ENCODE peak calls at places on chromosomes 11 and 22, in nine cellular contexts. P is GM23338, T is hepatocyte, X is GM23248, U is OCI-LY7, V is HCT116, W is SK-N-SH, Q is Karpas-422, R is MM.1S. K is an unnamed sample. For H3K9me2, the result is how much of the 10 kb centered on the place peaks cover.

GRCh38 chr11:113690619-113691569 is 15.2 kb downstream of the TMPRSS5 start:
- DNase-seq in W (peak), Q (peak), P (peak), V (peak), X (peak), U (peak), T (peak), R (no peak), K (peak)

GRCh38 chr11:959608-960007 is 33.9 kb downstream of the AP2A2 start:
- DNase-seq in X (no peak), R (no peak), W (no peak), V (no peak), P (no peak), Q (no peak), T (peak), U (no peak), K (no peak)

GRCh38 chr11:114059984-114060401 is 482 bp downstream of the ZBTB16 start:
- DNase-seq in W (no peak), T (no peak), X (peak), Q (no peak), U (no peak), R (no peak), P (peak), V (no peak), K (no peak)

GRCh38 chr11:87038235-87038960 is 664 bp downstream of the TMEM135 start:
- DNase-seq in Q (peak), V (no peak), T (no peak), X (peak), P (no peak), W (peak), R (no peak), U (peak), K (peak)

GRCh38 chr22:40620464-40621046 is 16.0 kb downstream of the MRTFA start:
- DNase-seq in U (no peak), T (no peak), V (peak), R (no peak), Q (no peak), W (no peak), P (no peak), X (peak), K (peak)

GRCh38 chr11:66107600-66108151 is 37.6 kb downstream of the PACS1 start:
- DNase-seq in T (no peak), P (no peak), X (no peak), U (no peak), W (no peak), Q (no peak), R (no peak), V (no peak), K (no peak)

GRCh38 chr11:76701701-76702100 is 31.2 kb upstream of the LRRC32 start:
- DNase-seq in R (no peak), V (no peak), Q (no peak), W (no peak), P (no peak), U (no peak), X (peak), T (no peak), K (peak)

GRCh38 chr11:8693010-8693551 is 10.5 kb downstream of the RPL27A start:
- DNase-seq in X (peak), P (no peak), Q (no peak), V (no peak), T (no peak), R (no peak), U (no peak), W (no peak), K (no peak)

GRCh38 chr11:32884023-32884422 is 8.6 kb upstream of the QSER1 start:
- DNase-seq in V (no peak), W (no peak), X (no peak), U (no peak), P (no peak), R (no peak), T (no peak), Q (no peak), K (no peak)

GRCh38 chr22:50085211-50085999 is at the start of gene MLC1:
- DNase-seq in T (no peak), P (no peak), W (no peak), X (no peak), Q (no peak), R (no peak), V (no peak), U (no peak), K (no peak)

GRCh38 chr11:126253265-126253664 is 15.4 kb downstream of the SRPRA start:
- DNase-seq in X (no peak), U (no peak), T (no peak), W (no peak), V (no peak), P (no peak), R (no peak), Q (no peak), K (no peak)

GRCh38 chr11:94835571-94835970 is 67.4 kb downstream of the AMOTL1 start:
- DNase-seq in U (no peak), P (no peak), X (peak), W (no peak), Q (no peak), T (no peak), R (no peak), V (no peak), K (peak)

GRCh38 chr11:69640995-69641581 is at the start of gene CCND1:
- DNase-seq in X (peak), T (peak), U (peak), R (peak), P (peak), V (peak), Q (peak), W (peak), K (peak)

GRCh38 chr11:87889126-87889525 is 286.1 kb downstream of the RAB38 start:
- DNase-seq in U (no peak), W (no peak), T (no peak), P (no peak), R (no peak), V (no peak), X (no peak), Q (no peak), K (no peak)

GRCh38 chr11:77039491-77040400 is 5.5 kb downstream of the B3GNT6 start:
- DNase-seq in T (peak), V (no peak), U (no peak), Q (no peak), R (no peak), X (peak), W (peak), P (peak), K (no peak)

GRCh38 chr11:2800655-2801531 is 84.7 kb downstream of the CDKN1C start:
- DNase-seq in R (no peak), X (no peak), T (no peak), P (no peak), V (no peak), W (no peak), Q (no peak), U (no peak), K (no peak)

GRCh38 chr11:124799384-124800225 is 601 bp downstream of the MSANTD2 start:
- DNase-seq in U (peak), R (peak), P (peak), X (peak), T (peak), W (peak), Q (peak), V (no peak), K (peak)

GRCh38 chr11:100687630-100688395 is 725 bp downstream of the ARHGAP42 start:
- DNase-seq in W (peak), Q (peak), P (peak), T (peak), U (no peak), X (peak), R (peak), V (peak), K (peak)

GRCh38 chr11:44029507-44029845 is 18.3 kb upstream of the ACCSL start:
- DNase-seq in X (peak), P (no peak), V (no peak), W (no peak), T (no peak), Q (no peak), U (no peak), R (no peak), K (no peak)

GRCh38 chr22:45612451-45612901 is 59.2 kb upstream of the ATXN10 start:
- DNase-seq in X (peak), U (no peak), P (no peak), Q (no peak), R (no peak), T (no peak), W (no peak), V (no peak), K (peak)

GRCh38 chr11:16011396-16011795 is 344.9 kb downstream of the SOX6 start:
- DNase-seq in W (no peak), P (no peak), R (no peak), U (no peak), Q (no peak), X (no peak), T (no peak), V (no peak), K (no peak)

GRCh38 chr11:12074529-12075195 is 35.7 kb upstream of the MICAL2 start:
- DNase-seq in Q (no peak), V (no peak), W (no peak), T (no peak), X (no peak), U (no peak), P (no peak), R (no peak), K (no peak)

GRCh38 chr11:76880314-76880713 is 19.6 kb downstream of the ACER3 start:
- DNase-seq in U (no peak), T (no peak), R (no peak), V (no peak), Q (no peak), W (no peak), X (peak), P (no peak), K (no peak)

GRCh38 chr11:16598032-16598431 is 140.4 kb upstream of the C11orf58 start:
- DNase-seq in Q (no peak), W (no peak), X (no peak), U (no peak), T (no peak), V (no peak), R (no peak), P (no peak), K (no peak)

GRCh38 chr11:8998017-8998416 is 5.8 kb downstream of the NRIP3 start:
- DNase-seq in T (no peak), V (no peak), W (no peak), U (no peak), X (no peak), P (no peak), R (no peak), Q (no peak), K (no peak)

GRCh38 chr11:64694821-64695365 is 28.1 kb downstream of the NRXN2 start:
- DNase-seq in U (peak), V (no peak), R (no peak), X (no peak), P (peak), T (no peak), Q (peak), W (peak), K (no peak)

GRCh38 chr11:116694815-116695590 is 77.8 kb downstream of the BUD13 start:
- DNase-seq in U (no peak), T (no peak), V (no peak), P (no peak), R (no peak), X (no peak), Q (no peak), W (peak), K (peak)

GRCh38 chr22:23184764-23185113 is 4.4 kb downstream of the BCR start:
- DNase-seq in R (no peak), U (no peak), Q (no peak), T (no peak), P (no peak), V (no peak), W (no peak), X (no peak), K (no peak)

GRCh38 chr11:103326070-103326794 is 217.0 kb downstream of the DYNC2H1 start:
- DNase-seq in T (peak), V (peak), W (peak), P (peak), U (peak), R (peak), Q (peak), X (peak), K (peak)

GRCh38 chr22:36252754-36253522 is at the start of gene APOL1:
- DNase-seq in T (peak), X (peak), R (peak), Q (no peak), W (no peak), U (peak), V (no peak), P (no peak), K (no peak)

GRCh38 chr11:65471410-65471762 is 27.5 kb upstream of the MALAT1 start:
- DNase-seq in X (peak), V (no peak), R (no peak), W (peak), U (peak), Q (peak), P (peak), T (peak), K (peak)

GRCh38 chr11:824292-824880 is 3.3 kb upstream of the CRACR2B start:
- DNase-seq in X (no peak), P (no peak), V (no peak), T (no peak), U (no peak), W (no peak), R (no peak), Q (no peak), K (no peak)

GRCh38 chr22:47225080-47225930 is 462.9 kb downstream of the TBC1D22A start:
- DNase-seq in X (no peak), P (no peak), U (no peak), W (no peak), Q (no peak), R (no peak), T (no peak), V (no peak), K (no peak)

GRCh38 chr22:49963647-49964026 is 3.1 kb downstream of the PIM3 start:
- DNase-seq in P (no peak), R (peak), U (no peak), Q (no peak), T (no peak), W (peak), X (no peak), V (no peak), K (no peak)

GRCh38 chr11:123560001-123560400 is 94.4 kb downstream of the SCN3B start:
- DNase-seq in V (no peak), T (peak), W (peak), Q (peak), P (peak), R (no peak), U (no peak), X (peak), K (no peak)

DNA sequence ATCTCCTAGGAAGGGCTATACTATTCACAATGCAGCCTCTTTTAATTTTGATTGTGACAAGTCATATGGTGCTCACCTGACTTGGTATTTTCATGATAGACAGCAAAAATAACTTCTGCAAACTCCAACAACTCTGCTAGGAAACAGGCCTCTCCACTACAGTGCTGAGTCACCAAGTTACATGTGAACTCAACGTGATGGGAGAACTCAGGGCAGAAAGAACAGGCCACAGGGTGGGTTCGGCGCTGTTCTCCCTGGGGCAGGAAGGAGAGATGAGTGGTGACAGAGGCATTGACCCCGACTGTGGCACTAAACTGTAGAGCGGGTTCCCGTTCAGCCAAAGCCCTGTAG is 76.6 kb upstream of the UCP3 start:
- DNase-seq in P (no peak), U (no peak), X (peak), W (no peak), Q (no peak), V (no peak), T (no peak), R (no peak), K (peak)
- H3K4me2 ChIP-seq in P (no peak), U (no peak), X (no peak), W (no peak), Q (no peak), V (no peak), T (no peak), R (no peak), K (no peak)

DNA sequence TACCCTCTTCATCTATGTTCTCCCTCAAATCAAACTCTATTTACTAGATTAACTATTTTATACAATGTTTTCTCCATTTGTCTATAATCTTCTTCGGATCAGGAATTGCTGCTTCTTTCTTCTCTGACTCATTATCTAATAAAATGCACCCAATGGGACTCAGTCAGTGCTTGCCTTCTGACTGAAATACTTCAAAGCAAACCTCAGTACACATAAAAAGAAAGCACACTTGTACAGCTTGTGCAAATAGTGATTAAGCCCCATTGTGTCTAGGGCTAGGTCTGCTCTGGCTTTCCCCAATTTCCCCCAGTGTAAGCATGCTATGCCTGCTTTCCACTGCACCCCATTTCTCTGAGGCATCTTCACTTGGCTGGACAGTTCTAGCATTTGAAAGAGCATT is 118.6 kb upstream of the C11orf87 start:
- DNase-seq in P (no peak), R (no peak), T (no peak), V (no peak), W (no peak), X (no peak), Q (no peak), U (no peak), K (peak)
- H3K9me2 ChIP-seq in P (under half), R (under half), T (under half), V (under half), W (under half), X (under half), Q (under half), U (under half), K (under half)

DNA sequence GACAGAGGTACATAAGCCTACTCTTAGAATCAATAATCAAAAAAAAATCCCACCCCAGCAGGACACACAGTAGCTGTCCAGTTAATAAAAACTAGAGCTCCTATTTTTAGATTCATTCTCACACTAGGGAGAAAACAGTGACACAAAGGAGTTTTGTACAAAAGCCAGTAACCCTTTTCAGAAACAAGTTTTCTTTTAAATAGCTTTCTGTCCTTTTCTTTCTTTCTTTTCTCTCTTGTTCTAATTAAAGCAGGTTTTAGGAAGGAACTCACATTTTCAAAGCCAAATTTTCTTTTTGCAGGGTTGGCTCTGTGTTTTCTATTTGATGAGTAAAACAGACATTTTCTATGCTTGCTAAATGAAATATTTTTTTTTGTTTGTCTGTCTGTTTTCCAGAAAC is 1390.7 kb downstream of the FAM181B start:
- DNase-seq in U (no peak), Q (no peak), W (no peak), T (no peak), P (no peak), R (no peak), X (no peak), V (no peak), K (no peak)
- H3K4me2 ChIP-seq in U (no peak), Q (no peak), W (no peak), T (no peak), P (no peak), R (no peak), X (no peak), V (no peak), K (no peak)

DNA sequence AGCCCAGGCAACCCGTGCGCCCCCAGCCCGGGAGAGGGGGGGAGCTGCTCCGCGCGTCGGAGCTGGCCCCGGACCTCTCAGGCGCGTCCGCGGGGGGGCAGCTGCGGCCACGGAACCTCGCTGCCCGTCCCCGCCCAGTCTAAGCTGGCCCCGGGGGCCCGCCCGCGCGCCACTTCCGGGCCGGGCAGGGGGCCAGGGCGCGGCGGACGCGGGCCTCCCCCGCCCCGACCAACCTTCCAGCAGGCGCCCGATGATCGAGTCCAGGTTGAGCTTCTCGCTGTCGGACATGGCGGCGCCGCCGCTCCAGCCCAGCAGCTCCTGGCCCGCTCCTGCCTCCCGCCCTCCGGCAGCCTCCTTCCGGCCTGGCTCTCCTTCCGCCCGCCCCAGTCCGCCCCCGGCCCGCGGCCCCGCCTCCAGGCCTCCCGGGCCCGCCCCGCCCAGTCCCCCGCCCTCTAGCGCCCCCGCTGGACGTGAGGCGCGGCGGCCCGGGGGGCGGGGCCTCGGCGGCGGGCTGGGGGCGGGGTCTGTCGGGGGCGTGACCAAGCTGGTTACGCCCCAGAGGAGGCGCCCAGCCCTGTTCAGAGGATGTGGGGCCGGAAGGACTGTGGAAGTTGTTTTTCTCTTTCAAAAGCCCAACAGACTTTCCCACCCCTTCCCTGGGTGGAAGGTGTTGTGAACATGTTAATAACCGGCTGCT is at the start of gene PPP1CA:
- DNase-seq in U (peak), X (peak), V (peak), W (peak), Q (peak), R (peak), T (peak), P (peak), K (peak)
- H3K9me2 ChIP-seq in U (under half), X (under half), V (under half), W (under half), Q (under half), R (under half), T (under half), P (under half), K (under half)